ENCODE peak calls at places on chromosomes 7 and 10, in four cellular contexts. J is activated T-cell treated with anti-CD3 and anti-CD28 coated beads, Interleukin-2, amount 50 U/mL, for 1 hour; F is fibroblast of the aortic adventitia; T is HEK293T. B is an unnamed sample.
A peak's percentile ranks its signal among the peaks of the same experiment; 100 is the strongest.

GRCh38 chr10:27188897-27189296 is 33.7 kb downstream of the MASTL start:
- DNase-seq in J (no peak), T (no peak), F (no peak), B (no peak)

GRCh38 chr7:42502022-42502421 is 265.0 kb upstream of the GLI3 start:
- DNase-seq in T (no peak), J (no peak), F (peak; percentile 28), B (peak; percentile 84)

GRCh38 chr7:157926521-157927167 is 589.8 kb downstream of the DNAJB6 start:
- DNase-seq in J (no peak), T (no peak), F (no peak), B (no peak)

GRCh38 chr10:60732240-60733188 is 45.8 kb upstream of the CDK1 start:
- DNase-seq in J (peak; percentile 52), F (no peak), T (peak; percentile 35), B (no peak)

GRCh38 chr7:74175270-74175803 is 1.2 kb downstream of the EIF4H start:
- DNase-seq in J (no peak), F (no peak), T (no peak), B (no peak)

GRCh38 chr10:68211635-68212034 is 20.3 kb downstream of the ATOH7 start:
- DNase-seq in F (no peak), J (no peak), T (no peak), B (no peak)

GRCh38 chr10:37930423-37930822 is 46.0 kb downstream of the ZNF25 start:
- DNase-seq in F (no peak), J (no peak), T (no peak), B (no peak)

GRCh38 chr7:21338728-21339164 is 89.1 kb upstream of the SP4 start:
- DNase-seq in T (no peak), F (no peak), J (no peak), B (no peak)

GRCh38 chr10:113945075-113945686 is 90.7 kb downstream of the NHLRC2 start:
- DNase-seq in T (no peak), J (no peak), F (peak; percentile 50), B (peak; percentile 32)

GRCh38 chr7:47763063-47763974 is 181.4 kb upstream of the TNS3 start:
- DNase-seq in J (no peak), F (peak; percentile 84), T (no peak), B (peak; percentile 96)

GRCh38 chr7:141975806-141976523 is 2.4 kb upstream of the TAS2R38 start:
- DNase-seq in F (peak; percentile 63), T (peak; percentile 87), J (peak; percentile 73), B (peak; percentile 56)

GRCh38 chr10:111261066-111261465 is 184.2 kb downstream of the ADRA2A start:
- DNase-seq in F (no peak), J (no peak), T (no peak), B (no peak)

GRCh38 chr10:4391683-4392082 is 434.3 kb upstream of the AKR1E2 start:
- DNase-seq in F (no peak), T (no peak), J (no peak), B (peak; percentile 32)

GRCh38 chr7:2012044-2012900 is 220.5 kb downstream of the MAD1L1 start:
- DNase-seq in T (no peak), J (no peak), F (no peak), B (no peak)

GRCh38 chr7:19982841-19983835 is 209.7 kb upstream of the TMEM196 start:
- DNase-seq in F (peak; percentile 93), J (no peak), T (no peak), B (peak; percentile 79)

GRCh38 chr10:829241-829640 is 102.3 kb downstream of the LARP4B start:
- DNase-seq in J (no peak), F (no peak), T (no peak), B (no peak)

GRCh38 chr7:16978358-16979244 is 96.8 kb upstream of the AGR3 start:
- DNase-seq in J (no peak), T (no peak), F (peak; percentile 77), B (peak; percentile 89)

GRCh38 chr7:143367972-143368371 is 5.5 kb upstream of the FAM131B start:
- DNase-seq in F (no peak), J (no peak), T (no peak), B (no peak)

GRCh38 chr7:55552320-55553086 is 19.8 kb downstream of the VOPP1 start:
- DNase-seq in F (peak; percentile 61), T (no peak), J (no peak), B (peak; percentile 75)

GRCh38 chr10:117004238-117004626 is 755 bp downstream of the SHTN1 start:
- DNase-seq in T (no peak), F (no peak), J (no peak), B (peak; percentile 32)

GRCh38 chr7:128075536-128076095 is 44.4 kb upstream of the LRRC4 start:
- DNase-seq in F (no peak), T (no peak), J (no peak), B (no peak)

GRCh38 chr10:47192273-47192672 is 107.7 kb upstream of the GDF10 start:
- DNase-seq in J (no peak), T (no peak), F (no peak), B (no peak)

GRCh38 chr10:6498771-6499170 is 81.3 kb downstream of the PRKCQ start:
- DNase-seq in J (peak; percentile 38), T (no peak), F (no peak), B (peak; percentile 0)

GRCh38 chr10:71812016-71812912 is 38.8 kb downstream of the PSAP start:
- DNase-seq in T (peak; percentile 80), F (peak; percentile 39), J (peak; percentile 85), B (peak; percentile 33)

GRCh38 chr10:79038841-79039201 is 29.9 kb upstream of the ZMIZ1 start:
- DNase-seq in J (peak; percentile 3), F (no peak), T (no peak), B (no peak)

GRCh38 chr7:78063758-78064157 is 265.2 kb downstream of the PHTF2 start:
- DNase-seq in J (no peak), F (no peak), T (no peak), B (no peak)

GRCh38 chr10:106360870-106361269 is 803.6 kb downstream of the SORCS1 start:
- DNase-seq in F (peak; percentile 93), T (no peak), J (no peak), B (peak; percentile 96)

GRCh38 chr10:46287846-46288480 is 1.2 kb downstream of the ANTXRL start:
- DNase-seq in J (no peak), F (no peak), T (no peak), B (no peak)

GRCh38 chr10:94439275-94439861 is 37.0 kb downstream of the TBC1D12 start:
- DNase-seq in J (no peak), T (peak; percentile 19), F (peak; percentile 56), B (peak; percentile 35)

GRCh38 chr10:125023269-125023668 is 81.3 kb downstream of the ZRANB1 start:
- DNase-seq in T (peak; percentile 84), J (no peak), F (no peak), B (no peak)

GRCh38 chr7:151385626-151386300 is 24.1 kb downstream of the WDR86 start:
- DNase-seq in J (no peak), F (no peak), T (no peak), B (no peak)

GRCh38 chr7:157493017-157493416 is 156.2 kb downstream of the DNAJB6 start:
- DNase-seq in F (no peak), T (no peak), J (no peak), B (no peak)

GRCh38 chr7:74379938-74380337 is 73.8 kb upstream of the GTF2IRD1 start:
- DNase-seq in T (no peak), J (no peak), F (no peak), B (no peak)

GRCh38 chr7:108805808-108806397 is 236.2 kb downstream of the DNAJB9 start:
- DNase-seq in J (no peak), T (peak; percentile 18), F (peak; percentile 62), B (peak; percentile 22)

GRCh38 chr10:121640276-121640675 is 42.0 kb upstream of the FGFR2 start:
- DNase-seq in J (no peak), T (no peak), F (no peak), B (no peak)

GRCh38 chr7:99115379-99115778 is 28.5 kb downstream of the SMURF1 start:
- DNase-seq in T (no peak), F (no peak), J (no peak), B (no peak)

GRCh38 chr7:38660427-38661099 is 29.4 kb upstream of the AMPH start:
- DNase-seq in T (peak; percentile 56), J (no peak), F (peak; percentile 51), B (peak; percentile 69)